ENCODE peak calls at places on chromosomes 2 and 18, in six cellular contexts. One of them, this sample, is unnamed.

GRCh38 chr2:170817247-170817998 is 736 bp downstream of the GAD1 start:
- DNase-seq in body of pancreas: no peak
- DNase-seq in NT2/D1: no peak
- DNase-seq in HAP-1: peak; percentile 46
- DNase-seq in Peyer's patch: no peak
- DNase-seq in IMR-90: peak; percentile 5
- DNase-seq in this sample: no peak

GRCh38 chr2:182946949-182947348 is 80.5 kb upstream of the FRZB start:
- DNase-seq in body of pancreas: no peak
- DNase-seq in NT2/D1: no peak
- DNase-seq in HAP-1: no peak
- DNase-seq in Peyer's patch: no peak
- DNase-seq in IMR-90: peak; percentile 22
- DNase-seq in this sample: no peak

GRCh38 chr2:133158024-133158423 is 410.2 kb downstream of the NCKAP5 start:
- DNase-seq in body of pancreas: no peak
- DNase-seq in NT2/D1: no peak
- DNase-seq in HAP-1: no peak
- DNase-seq in Peyer's patch: no peak
- DNase-seq in IMR-90: no peak
- DNase-seq in this sample: no peak

GRCh38 chr2:220034356-220035121 is 407.1 kb downstream of the SLC4A3 start:
- DNase-seq in body of pancreas: no peak
- DNase-seq in NT2/D1: no peak
- DNase-seq in HAP-1: no peak
- DNase-seq in Peyer's patch: no peak
- DNase-seq in IMR-90: peak; percentile 72
- DNase-seq in this sample: no peak

GRCh38 chr2:238449241-238449640 is 22.5 kb downstream of the ASB1 start:
- DNase-seq in body of pancreas: no peak
- DNase-seq in NT2/D1: no peak
- DNase-seq in HAP-1: no peak
- DNase-seq in Peyer's patch: no peak
- DNase-seq in IMR-90: no peak
- DNase-seq in this sample: no peak

GRCh38 chr2:46451131-46451711 is 28.1 kb upstream of the TMEM247 start:
- DNase-seq in body of pancreas: no peak
- DNase-seq in NT2/D1: no peak
- DNase-seq in HAP-1: no peak
- DNase-seq in Peyer's patch: no peak
- DNase-seq in IMR-90: peak; percentile 88
- DNase-seq in this sample: no peak

GRCh38 chr18:26335139-26335933 is 109.1 kb downstream of the TAF4B start:
- DNase-seq in body of pancreas: no peak
- DNase-seq in NT2/D1: no peak
- DNase-seq in HAP-1: peak; percentile 69
- DNase-seq in Peyer's patch: no peak
- DNase-seq in IMR-90: no peak
- DNase-seq in this sample: no peak

GRCh38 chr2:205003288-205003687 is 458.0 kb downstream of the PARD3B start:
- DNase-seq in body of pancreas: no peak
- DNase-seq in NT2/D1: no peak
- DNase-seq in HAP-1: no peak
- DNase-seq in Peyer's patch: no peak
- DNase-seq in IMR-90: no peak
- DNase-seq in this sample: no peak

GRCh38 chr2:188142636-188143035 is 149.0 kb upstream of the GULP1 start:
- DNase-seq in body of pancreas: no peak
- DNase-seq in NT2/D1: no peak
- DNase-seq in HAP-1: no peak
- DNase-seq in Peyer's patch: no peak
- DNase-seq in IMR-90: peak; percentile 28
- DNase-seq in this sample: no peak

GRCh38 chr2:230018153-230018552 is 50.6 kb downstream of the SLC16A14 start:
- DNase-seq in body of pancreas: no peak
- DNase-seq in NT2/D1: no peak
- DNase-seq in HAP-1: no peak
- DNase-seq in Peyer's patch: no peak
- DNase-seq in IMR-90: peak; percentile 91
- DNase-seq in this sample: no peak

GRCh38 chr2:228957075-228957474 is 314.0 kb downstream of the PID1 start:
- DNase-seq in body of pancreas: no peak
- DNase-seq in NT2/D1: no peak
- DNase-seq in HAP-1: no peak
- DNase-seq in Peyer's patch: no peak
- DNase-seq in IMR-90: no peak
- DNase-seq in this sample: no peak

GRCh38 chr18:12921178-12921577 is 26.6 kb upstream of the SEH1L start:
- DNase-seq in body of pancreas: no peak
- DNase-seq in NT2/D1: no peak
- DNase-seq in HAP-1: no peak
- DNase-seq in Peyer's patch: no peak
- DNase-seq in IMR-90: no peak
- DNase-seq in this sample: no peak

GRCh38 chr2:109638807-109639206 is 24.6 kb downstream of the SOWAHC start:
- DNase-seq in body of pancreas: peak; percentile 45
- DNase-seq in NT2/D1: no peak
- DNase-seq in HAP-1: no peak
- DNase-seq in Peyer's patch: no peak
- DNase-seq in IMR-90: no peak
- DNase-seq in this sample: no peak

GRCh38 chr2:33023732-33024301 is 77.1 kb downstream of the LTBP1 start:
- DNase-seq in body of pancreas: no peak
- DNase-seq in NT2/D1: no peak
- DNase-seq in HAP-1: no peak
- DNase-seq in Peyer's patch: no peak
- DNase-seq in IMR-90: peak; percentile 34
- DNase-seq in this sample: no peak

GRCh38 chr2:37020212-37020886 is 54.0 kb upstream of the STRN start:
- DNase-seq in body of pancreas: peak; percentile 83
- DNase-seq in NT2/D1: no peak
- DNase-seq in HAP-1: no peak
- DNase-seq in Peyer's patch: no peak
- DNase-seq in IMR-90: peak; percentile 94
- DNase-seq in this sample: no peak

GRCh38 chr2:84959494-84960156 is 11.3 kb upstream of the KCMF1 start:
- DNase-seq in body of pancreas: peak; percentile 85
- DNase-seq in NT2/D1: peak; percentile 94
- DNase-seq in HAP-1: peak; percentile 41
- DNase-seq in Peyer's patch: no peak
- DNase-seq in IMR-90: peak; percentile 64
- DNase-seq in this sample: no peak

GRCh38 chr2:19955544-19956422 is 34.1 kb downstream of the WDR35 start:
- DNase-seq in body of pancreas: peak; percentile 62
- DNase-seq in NT2/D1: peak; percentile 54
- DNase-seq in HAP-1: peak; percentile 70
- DNase-seq in Peyer's patch: peak; percentile 56
- DNase-seq in IMR-90: peak; percentile 77
- DNase-seq in this sample: peak; percentile 68

GRCh38 chr18:59094569-59094968 is 45.1 kb upstream of the SEC11C start:
- DNase-seq in body of pancreas: no peak
- DNase-seq in NT2/D1: no peak
- DNase-seq in HAP-1: no peak
- DNase-seq in Peyer's patch: no peak
- DNase-seq in IMR-90: no peak
- DNase-seq in this sample: no peak

GRCh38 chr2:132668986-132669853 is 785 bp downstream of the LYPD1 start:
- DNase-seq in body of pancreas: peak; percentile 22
- DNase-seq in NT2/D1: no peak
- DNase-seq in HAP-1: no peak
- DNase-seq in Peyer's patch: no peak
- DNase-seq in IMR-90: no peak
- DNase-seq in this sample: no peak

GRCh38 chr2:207662203-207662602 is 37.0 kb upstream of the METTL21A start:
- DNase-seq in body of pancreas: no peak
- DNase-seq in NT2/D1: no peak
- DNase-seq in HAP-1: no peak
- DNase-seq in Peyer's patch: no peak
- DNase-seq in IMR-90: no peak
- DNase-seq in this sample: no peak

GRCh38 chr2:85797263-85797660 is 43.5 kb downstream of the ATOH8 start:
- DNase-seq in body of pancreas: no peak
- DNase-seq in NT2/D1: no peak
- DNase-seq in HAP-1: no peak
- DNase-seq in Peyer's patch: no peak
- DNase-seq in IMR-90: no peak
- DNase-seq in this sample: no peak

GRCh38 chr2:227185616-227186015 is 21.2 kb downstream of the COL4A3 start:
- DNase-seq in body of pancreas: no peak
- DNase-seq in NT2/D1: no peak
- DNase-seq in HAP-1: peak; percentile 47
- DNase-seq in Peyer's patch: no peak
- DNase-seq in IMR-90: no peak
- DNase-seq in this sample: no peak

GRCh38 chr2:127535422-127535901 is at the start of gene MYO7B:
- DNase-seq in body of pancreas: no peak
- DNase-seq in NT2/D1: no peak
- DNase-seq in HAP-1: no peak
- DNase-seq in Peyer's patch: peak; percentile 92
- DNase-seq in IMR-90: no peak
- DNase-seq in this sample: no peak

GRCh38 chr2:111667542-111668273 is 216.3 kb downstream of the ANAPC1 start:
- DNase-seq in body of pancreas: peak; percentile 38
- DNase-seq in NT2/D1: no peak
- DNase-seq in HAP-1: no peak
- DNase-seq in Peyer's patch: no peak
- DNase-seq in IMR-90: peak; percentile 81
- DNase-seq in this sample: no peak

GRCh38 chr2:111668274-111668616 is 215.7 kb downstream of the ANAPC1 start:
- DNase-seq in body of pancreas: no peak
- DNase-seq in NT2/D1: no peak
- DNase-seq in HAP-1: no peak
- DNase-seq in Peyer's patch: no peak
- DNase-seq in IMR-90: no peak
- DNase-seq in this sample: no peak

GRCh38 chr2:111669928-111670695 is 213.9 kb downstream of the ANAPC1 start:
- DNase-seq in body of pancreas: no peak
- DNase-seq in NT2/D1: no peak
- DNase-seq in HAP-1: no peak
- DNase-seq in Peyer's patch: no peak
- DNase-seq in IMR-90: peak; percentile 19
- DNase-seq in this sample: no peak

GRCh38 chr2:111667001-111667400 is 217.0 kb downstream of the ANAPC1 start:
- DNase-seq in body of pancreas: no peak
- DNase-seq in NT2/D1: no peak
- DNase-seq in HAP-1: no peak
- DNase-seq in Peyer's patch: no peak
- DNase-seq in IMR-90: no peak
- DNase-seq in this sample: no peak

DNA sequence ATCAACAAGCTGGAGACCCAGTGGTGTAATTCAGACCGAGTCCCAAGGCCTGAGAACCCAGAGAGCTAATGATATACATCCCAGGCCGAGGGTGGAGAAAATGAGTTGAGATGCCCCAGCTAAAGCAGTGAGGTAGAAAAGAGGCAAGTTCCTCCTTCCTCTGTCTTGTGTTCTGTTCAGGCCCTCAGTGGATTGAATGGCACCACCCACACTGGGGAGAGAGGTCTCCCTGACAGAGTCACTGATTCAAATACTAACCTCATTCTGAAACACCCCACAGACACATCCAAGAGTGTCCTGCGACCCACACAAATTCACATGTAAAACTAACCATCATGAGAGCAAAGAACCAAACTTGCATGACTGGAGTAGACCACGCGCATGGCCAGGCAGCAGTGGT is 215.3 kb downstream of the ANAPC1 start:
- DNase-seq in body of pancreas: no peak
- DNase-seq in NT2/D1: no peak
- DNase-seq in HAP-1: no peak
- DNase-seq in Peyer's patch: no peak
- DNase-seq in IMR-90: no peak
- DNase-seq in this sample: no peak
- H3K4me1 ChIP-seq in body of pancreas: peaks cover 3% of the 10 kb centered on the region
- H3K4me1 ChIP-seq in NT2/D1: no peaks in the 10 kb centered on the region
- H3K4me1 ChIP-seq in HAP-1: no peaks in the 10 kb centered on the region
- H3K4me1 ChIP-seq in Peyer's patch: no peaks in the 10 kb centered on the region
- H3K4me1 ChIP-seq in IMR-90: peaks cover under 1% of the 10 kb centered on the region
- H3K4me1 ChIP-seq in this sample: no peaks in the 10 kb centered on the region

DNA sequence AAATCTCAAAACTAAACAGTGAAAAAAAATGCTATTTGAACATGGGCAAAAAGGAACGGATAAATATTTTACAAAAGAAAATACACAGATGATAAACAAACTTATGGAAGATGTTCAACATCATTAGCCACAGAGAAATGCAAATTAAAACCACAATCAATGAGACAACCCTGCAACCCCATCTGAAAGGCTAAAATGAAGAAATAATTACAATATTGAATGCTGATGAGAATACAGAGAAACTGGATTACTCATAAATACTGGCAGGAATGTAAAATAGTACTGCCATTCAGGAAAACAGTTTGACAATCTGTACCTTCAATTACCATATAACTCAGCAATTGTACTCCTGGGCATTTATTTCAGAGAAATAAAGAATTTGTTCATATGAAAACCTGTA is 193.1 kb upstream of the UBE2E3 start:
- DNase-seq in body of pancreas: no peak
- DNase-seq in NT2/D1: no peak
- DNase-seq in HAP-1: no peak
- DNase-seq in Peyer's patch: no peak
- DNase-seq in IMR-90: no peak
- DNase-seq in this sample: no peak
- H3K4me3 ChIP-seq in body of pancreas: no peak overlapping the region
- H3K4me3 ChIP-seq in NT2/D1: no peak overlapping the region
- H3K4me3 ChIP-seq in HAP-1: no peak overlapping the region
- H3K4me3 ChIP-seq in Peyer's patch: no peak overlapping the region
- H3K4me3 ChIP-seq in IMR-90: no peak overlapping the region
- H3K4me3 ChIP-seq in this sample: no peak overlapping the region

GRCh38 chr2:96625571-96626552 is 12.2 kb downstream of the KANSL3 start:
- DNase-seq in body of pancreas: no peak
- DNase-seq in NT2/D1: no peak
- DNase-seq in HAP-1: peak; percentile 50
- DNase-seq in Peyer's patch: no peak
- DNase-seq in IMR-90: no peak
- DNase-seq in this sample: no peak
- H3K36me3 ChIP-seq in body of pancreas: peaks cover 11% of the 10 kb centered on the region
- H3K36me3 ChIP-seq in NT2/D1: peaks cover 46% of the 10 kb centered on the region
- H3K36me3 ChIP-seq in HAP-1: peaks cover 28% of the 10 kb centered on the region
- H3K36me3 ChIP-seq in Peyer's patch: peaks cover 41% of the 10 kb centered on the region
- H3K36me3 ChIP-seq in IMR-90: peaks cover 18% of the 10 kb centered on the region
- H3K36me3 ChIP-seq in this sample: peaks cover 68% of the 10 kb centered on the region

GRCh38 chr2:72143441-72144356 is 4.0 kb downstream of the CYP26B1 start:
- DNase-seq in body of pancreas: peak; percentile 7
- DNase-seq in NT2/D1: no peak
- DNase-seq in HAP-1: peak; percentile 36
- DNase-seq in Peyer's patch: peak; percentile 46
- DNase-seq in IMR-90: no peak
- DNase-seq in this sample: no peak

GRCh38 chr2:72144412-72144745 is 3.3 kb downstream of the CYP26B1 start:
- DNase-seq in body of pancreas: no peak
- DNase-seq in NT2/D1: no peak
- DNase-seq in HAP-1: no peak
- DNase-seq in Peyer's patch: no peak
- DNase-seq in IMR-90: no peak
- DNase-seq in this sample: no peak

GRCh38 chr2:72145658-72146329 is 1.9 kb downstream of the CYP26B1 start:
- DNase-seq in body of pancreas: peak; percentile 2
- DNase-seq in NT2/D1: no peak
- DNase-seq in HAP-1: no peak
- DNase-seq in Peyer's patch: peak; percentile 45
- DNase-seq in IMR-90: no peak
- DNase-seq in this sample: no peak

GRCh38 chr2:72146357-72147302 is 1.0 kb downstream of the CYP26B1 start:
- DNase-seq in body of pancreas: peak; percentile 5
- DNase-seq in NT2/D1: no peak
- DNase-seq in HAP-1: peak; percentile 7
- DNase-seq in Peyer's patch: peak; percentile 46
- DNase-seq in IMR-90: no peak
- DNase-seq in this sample: peak; percentile 37

GRCh38 chr2:72144746-72145657 is 2.7 kb downstream of the CYP26B1 start:
- DNase-seq in body of pancreas: peak; percentile 51
- DNase-seq in NT2/D1: peak; percentile 52
- DNase-seq in HAP-1: peak; percentile 89
- DNase-seq in Peyer's patch: peak; percentile 72
- DNase-seq in IMR-90: no peak
- DNase-seq in this sample: peak; percentile 84
- H3K4me1 ChIP-seq in body of pancreas: peaks cover 58% of the 10 kb centered on the region
- H3K4me1 ChIP-seq in NT2/D1: peaks cover 6% of the 10 kb centered on the region
- H3K4me1 ChIP-seq in HAP-1: peaks cover 18% of the 10 kb centered on the region
- H3K4me1 ChIP-seq in Peyer's patch: peaks cover 35% of the 10 kb centered on the region
- H3K4me1 ChIP-seq in IMR-90: peaks cover 15% of the 10 kb centered on the region
- H3K4me1 ChIP-seq in this sample: peaks cover 6% of the 10 kb centered on the region